ENCODE peak calls at places on chromosomes 12 and 14, in four cellular contexts. K is neural crest cell; V is activated T-helper 1 cell treated with anti-CD3 and anti-CD28 coated beads, Interleukin-2, amount 50 U/mL, for 16 hours; N is PC-3. X is an unnamed sample.

GRCh38 chr12:112421363-112421762 is 2.6 kb downstream of the PTPN11 start:
- DNase-seq in K (no peak), V (no peak), N (no peak), X (no peak)

GRCh38 chr12:49959570-49960473 is 1.9 kb upstream of the AQP5 start:
- DNase-seq in K (peak), V (no peak), N (peak), X (no peak)

GRCh38 chr12:46450279-46450748 is 77.7 kb upstream of the SLC38A2 start:
- DNase-seq in K (no peak), V (no peak), N (peak), X (no peak)

GRCh38 chr12:5965950-5966383 is 20.9 kb upstream of the ANO2 start:
- DNase-seq in K (peak), V (no peak), N (peak), X (no peak)

GRCh38 chr12:112447106-112447505 is 28.4 kb downstream of the PTPN11 start:
- DNase-seq in K (no peak), V (no peak), N (no peak), X (no peak)

GRCh38 chr12:128268348-128268725 is 1.4 kb downstream of the TMEM132C start:
- DNase-seq in K (no peak), V (no peak), N (no peak), X (no peak)

GRCh38 chr12:66252771-66253170 is 49.5 kb upstream of the HELB start:
- DNase-seq in K (no peak), V (no peak), N (no peak), X (no peak)

GRCh38 chr12:78403136-78403535 is 461.4 kb upstream of the SYT1 start:
- DNase-seq in K (no peak), V (no peak), N (peak), X (no peak)

GRCh38 chr12:115094163-115094816 is 410.3 kb upstream of the TBX3 start:
- DNase-seq in K (no peak), V (no peak), N (no peak), X (no peak)

GRCh38 chr12:130874696-130875095 is 2.8 kb downstream of the RAN start:
- DNase-seq in K (no peak), V (no peak), N (no peak), X (no peak)

GRCh38 chr14:104025481-104025975 is 60.0 kb upstream of the ASPG start:
- DNase-seq in K (no peak), V (no peak), N (no peak), X (no peak)

GRCh38 chr14:43896044-43896443 is 611.0 kb downstream of the FSCB start:
- DNase-seq in K (no peak), V (no peak), N (no peak), X (no peak)

GRCh38 chr14:102693006-102693755 is 84.1 kb upstream of the TRAF3 start:
- DNase-seq in K (no peak), V (no peak), N (no peak), X (no peak)

GRCh38 chr12:8687846-8688601 is 9.8 kb upstream of the RIMKLB start:
- DNase-seq in K (peak), V (no peak), N (peak), X (no peak)

GRCh38 chr14:75969891-75970290 is 11.9 kb downstream of the TGFB3 start:
- DNase-seq in K (no peak), V (no peak), N (peak), X (no peak)

GRCh38 chr14:73124180-73124894 is 12.0 kb upstream of the PSEN1 start:
- DNase-seq in K (no peak), V (no peak), N (no peak), X (no peak)

GRCh38 chr12:60180298-60180697 is 584.5 kb downstream of the SLC16A7 start:
- DNase-seq in K (no peak), V (no peak), N (no peak), X (no peak)

GRCh38 chr12:3681595-3681921 is 71.4 kb downstream of the CRACR2A start:
- DNase-seq in K (no peak), V (no peak), N (no peak), X (no peak)

GRCh38 chr12:11553871-11554533 is 95.5 kb upstream of the ETV6 start:
- DNase-seq in K (peak), V (no peak), N (peak), X (no peak)

GRCh38 chr12:105617141-105617540 is 286.6 kb downstream of the C12orf75 start:
- DNase-seq in K (no peak), V (no peak), N (no peak), X (no peak)

GRCh38 chr14:52010173-52010693 is 20.9 kb downstream of the RTRAF start:
- DNase-seq in K (no peak), V (no peak), N (no peak), X (no peak)

GRCh38 chr14:70004791-70005190 is 125.6 kb downstream of the SMOC1 start:
- DNase-seq in K (no peak), V (no peak), N (no peak), X (no peak)

GRCh38 chr12:49515266-49515665 is 23.6 kb upstream of the KCNH3 start:
- DNase-seq in K (no peak), V (no peak), N (peak), X (no peak)

GRCh38 chr12:116878567-116879508 is 2.4 kb downstream of the HRK start:
- DNase-seq in K (no peak), V (no peak), N (peak), X (no peak)

GRCh38 chr12:74999474-74999873 is 210.2 kb downstream of the KCNC2 start:
- DNase-seq in K (no peak), V (no peak), N (no peak), X (no peak)